ENCODE peak calls at places on chromosomes 6 and 20, in four cellular contexts. R is HepG2, S is GM12878, N is K562. F is an unnamed sample.

GRCh38 chr20:37651932-37652331 is 41.9 kb upstream of the CTNNBL1 start:
- DNase-seq in R (peak), S (no peak), N (peak), F (peak)

GRCh38 chr20:47231382-47232042 is 125.0 kb downstream of the ZMYND8 start:
- DNase-seq in R (no peak), S (no peak), N (no peak), F (no peak)

GRCh38 chr6:69832558-69832957 is 33.8 kb upstream of the COL19A1 start:
- DNase-seq in R (no peak), S (no peak), N (no peak), F (no peak)

GRCh38 chr6:139482184-139482751 is 107.8 kb upstream of the CITED2 start:
- DNase-seq in R (no peak), S (no peak), N (no peak), F (no peak)

GRCh38 chr20:62951896-62952372 is 575 bp upstream of the SLC17A9 start:
- DNase-seq in R (no peak), S (no peak), N (no peak), F (no peak)

GRCh38 chr20:18005170-18005989 is 36.6 kb downstream of the MGME1 start:
- DNase-seq in R (no peak), S (peak), N (no peak), F (no peak)

GRCh38 chr20:47600967-47601547 is 99.4 kb downstream of the NCOA3 start:
- DNase-seq in R (no peak), S (no peak), N (no peak), F (no peak)

GRCh38 chr6:133108377-133108776 is 132.8 kb upstream of the EYA4 start:
- DNase-seq in R (no peak), S (no peak), N (no peak), F (no peak)

GRCh38 chr6:87939776-87940175 is 107.9 kb upstream of the SPACA1 start:
- DNase-seq in R (no peak), S (no peak), N (no peak), F (no peak)

GRCh38 chr20:32333181-32333987 is 24.7 kb upstream of the ASXL1 start:
- DNase-seq in R (no peak), S (peak), N (no peak), F (no peak)

GRCh38 chr6:107114213-107114871 is 973 bp downstream of the BEND3 start:
- DNase-seq in R (peak), S (no peak), N (peak), F (peak)

GRCh38 chr6:130796313-130796905 is 30.8 kb upstream of the SMLR1 start:
- DNase-seq in R (no peak), S (no peak), N (no peak), F (peak)

GRCh38 chr20:36408219-36408618 is 102.1 kb downstream of the DLGAP4 start:
- DNase-seq in R (peak), S (no peak), N (peak), F (peak)

GRCh38 chr6:5626727-5627426 is 365.6 kb downstream of the FARS2 start:
- DNase-seq in R (no peak), S (peak), N (no peak), F (no peak)

GRCh38 chr6:15500901-15501805 is 161.7 kb downstream of the DTNBP1 start:
- DNase-seq in R (no peak), S (no peak), N (no peak), F (no peak)

GRCh38 chr20:37376324-37376723 is 30.4 kb downstream of the SRC start:
- DNase-seq in R (no peak), S (no peak), N (no peak), F (no peak)

GRCh38 chr6:169070506-169071176 is 183.0 kb downstream of the THBS2 start:
- DNase-seq in R (peak), S (no peak), N (no peak), F (peak)

GRCh38 chr6:112038268-112038667 is 15.6 kb upstream of the CCN6 start:
- DNase-seq in R (no peak), S (no peak), N (no peak), F (no peak)

GRCh38 chr6:30876039-30876730 is 8.1 kb upstream of the DDR1 start:
- DNase-seq in R (no peak), S (no peak), N (no peak), F (no peak)

GRCh38 chr6:3847521-3847920 is 1.7 kb upstream of the FAM50B start:
- DNase-seq in R (no peak), S (no peak), N (no peak), F (no peak)
- TF ChIP-seq CHD4 in R (no peak), S (no peak), N (no peak), F (no peak)

GRCh38 chr6:108565091-108565766 is 4.5 kb downstream of the FOXO3 start:
- DNase-seq in R (no peak), S (peak), N (no peak), F (no peak)
- TF ChIP-seq USF2 in R (no peak), S (no peak), N (no peak), F (no peak)

GRCh38 chr6:47733879-47734558 is 35.6 kb downstream of the ADGRF4 start:
- DNase-seq in R (peak), S (peak), N (no peak), F (no peak)

GRCh38 chr6:47737406-47737805 is 39.0 kb downstream of the ADGRF4 start:
- DNase-seq in R (no peak), S (no peak), N (no peak), F (no peak)

GRCh38 chr6:47729457-47729856 is 31.1 kb downstream of the ADGRF4 start:
- DNase-seq in R (no peak), S (no peak), N (no peak), F (no peak)

GRCh38 chr6:47736083-47736700 is 37.8 kb downstream of the ADGRF4 start:
- DNase-seq in R (no peak), S (no peak), N (no peak), F (no peak)

DNA sequence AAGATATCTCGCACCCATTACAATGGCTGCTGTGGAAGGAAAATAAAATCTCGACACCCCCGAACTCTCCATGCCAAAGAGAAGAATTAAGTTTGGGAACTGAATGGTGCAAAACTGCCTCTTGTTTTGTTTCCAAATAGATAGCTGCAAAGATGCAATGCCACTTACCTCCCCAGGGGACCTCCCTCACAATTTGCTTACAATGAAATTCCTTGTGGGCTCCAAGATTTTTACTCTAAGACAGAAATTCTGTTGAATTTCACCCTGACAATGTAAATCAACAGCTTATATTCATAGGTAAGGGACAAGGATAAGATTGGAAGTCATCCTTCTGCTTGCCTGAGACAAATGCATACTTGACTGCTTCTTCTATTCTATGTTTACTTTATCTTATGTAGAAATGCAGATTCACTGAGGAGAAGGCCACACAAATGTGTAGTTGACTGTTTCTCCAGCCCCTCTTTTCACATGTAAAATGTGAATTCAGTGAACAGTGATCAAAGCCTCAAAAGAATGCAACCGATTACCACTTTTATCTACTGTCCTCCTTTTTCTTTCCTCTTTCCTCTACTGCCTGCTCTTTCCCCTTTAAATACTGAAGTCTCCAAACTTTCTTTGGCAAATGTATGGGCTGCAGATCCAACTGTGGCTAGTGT is 36.6 kb downstream of the ADGRF4 start:
- DNase-seq in R (no peak), S (no peak), N (no peak), F (no peak)
- TF ChIP-seq RAD21 in R (no peak), S (no peak), N (no peak), F (no peak)

GRCh38 chr6:75932067-75932466 is 140.4 kb downstream of the IMPG1 start:
- DNase-seq in R (peak), S (no peak), N (peak), F (no peak)

GRCh38 chr6:75933387-75933975 is 139.0 kb downstream of the IMPG1 start:
- DNase-seq in R (peak), S (no peak), N (no peak), F (no peak)

GRCh38 chr6:75935473-75935793 is 137.0 kb downstream of the IMPG1 start:
- DNase-seq in R (no peak), S (no peak), N (no peak), F (no peak)

GRCh38 chr6:75934643-75935472 is 137.6 kb downstream of the IMPG1 start:
- DNase-seq in R (peak), S (peak), N (peak), F (peak)

DNA sequence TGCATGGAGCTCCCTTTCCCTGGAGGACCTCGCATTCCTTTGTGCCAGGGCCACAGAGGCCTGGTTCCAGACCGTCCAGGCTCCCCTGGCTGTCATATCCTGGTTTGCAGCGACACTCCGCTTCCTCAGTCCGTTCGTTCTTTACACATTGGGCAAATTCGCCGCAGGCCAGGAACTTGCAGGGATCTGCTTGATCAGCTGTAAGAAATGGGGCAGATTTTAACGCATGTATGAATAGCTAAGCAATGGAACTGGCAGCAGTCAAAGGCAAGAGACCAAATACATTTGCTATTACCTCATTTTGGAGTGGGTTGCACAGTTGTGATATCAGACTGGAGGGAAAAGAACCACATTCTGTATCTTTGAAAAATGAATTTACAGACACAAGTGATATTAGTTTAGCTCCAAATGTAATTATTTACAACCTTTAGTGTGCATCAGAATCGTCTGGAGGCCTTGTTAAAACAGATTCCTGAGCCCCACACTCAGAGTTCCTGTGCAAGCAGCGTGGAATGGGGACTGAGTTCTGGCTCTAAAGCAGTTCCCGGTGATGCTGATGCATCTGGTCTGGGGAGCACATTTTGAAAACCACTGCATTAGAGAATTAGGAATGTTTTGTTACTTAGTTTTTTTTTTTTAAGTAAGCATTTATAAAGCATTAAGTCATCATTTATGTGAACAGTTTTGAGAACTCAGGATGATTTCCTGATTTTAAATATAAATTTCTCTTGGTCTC is 141.3 kb downstream of the IMPG1 start:
- DNase-seq in R (no peak), S (no peak), N (no peak), F (no peak)
- TF ChIP-seq CHD4 in R (no peak), S (no peak), N (no peak), F (no peak)

GRCh38 chr6:128204621-128205020 is 303.8 kb upstream of the THEMIS start:
- DNase-seq in R (no peak), S (no peak), N (no peak), F (no peak)

GRCh38 chr6:128208851-128209580 is 308.2 kb upstream of the THEMIS start:
- DNase-seq in R (peak), S (no peak), N (no peak), F (no peak)

GRCh38 chr6:128209771-128210170 is 308.9 kb upstream of the THEMIS start:
- DNase-seq in R (peak), S (no peak), N (no peak), F (no peak)

GRCh38 chr6:128202169-128202765 is 301.4 kb upstream of the THEMIS start:
- DNase-seq in R (peak), S (no peak), N (no peak), F (no peak)

GRCh38 chr6:128208078-128208477 is 307.2 kb upstream of the THEMIS start:
- DNase-seq in R (peak), S (no peak), N (no peak), F (no peak)
- TF ChIP-seq USF2 in R (no peak), S (no peak), N (no peak), F (no peak)

GRCh38 chr6:121515615-121516265 is 80.3 kb downstream of the GJA1 start:
- DNase-seq in R (no peak), S (no peak), N (no peak), F (no peak)
- TF ChIP-seq RAD21 in R (no peak), S (no peak), N (no peak), F (no peak)

DNA sequence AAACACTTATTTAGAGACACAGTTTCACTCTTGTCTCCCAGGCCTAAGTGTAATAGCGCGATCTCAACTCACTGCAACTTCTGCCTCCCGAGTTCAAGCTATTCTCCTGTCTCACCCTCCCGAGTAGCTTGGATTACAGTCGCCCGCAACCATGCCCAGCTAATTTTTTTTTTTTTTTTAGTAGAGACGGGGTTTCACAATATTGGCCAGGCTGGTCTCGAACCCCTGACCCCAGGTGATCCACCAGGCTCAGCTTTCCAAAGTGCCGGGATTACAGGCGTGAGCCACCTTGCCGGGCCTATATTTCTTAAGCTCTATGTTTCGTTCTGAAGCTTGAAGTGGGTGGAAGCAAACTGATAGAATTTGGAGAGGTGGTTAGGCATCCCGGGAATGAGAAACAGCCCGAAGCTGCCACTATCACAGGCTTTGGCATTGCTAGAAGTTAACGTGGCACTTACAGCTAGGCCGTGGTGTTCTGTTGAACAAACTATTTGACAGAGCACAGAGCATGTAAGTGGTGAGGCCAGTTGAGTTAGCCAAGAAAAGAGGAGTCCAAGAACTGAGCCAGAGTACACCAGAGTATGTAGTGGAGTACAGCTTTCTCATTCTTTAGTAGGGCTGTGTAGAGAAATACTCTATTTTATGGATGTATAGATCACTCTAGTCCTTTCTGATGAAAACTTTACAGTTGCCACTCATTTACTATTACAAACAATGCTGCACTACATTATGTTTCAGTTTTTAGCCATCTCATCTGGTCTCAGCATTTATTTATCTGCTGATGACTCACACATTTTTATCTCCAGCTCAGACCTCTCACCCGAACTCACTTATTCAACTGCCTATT is 62.0 kb upstream of the HFE start:
- DNase-seq in R (peak), S (no peak), N (peak), F (no peak)
- TF ChIP-seq CHD4 in R (no peak), S (no peak), N (no peak), F (no peak)

GRCh38 chr6:36350681-36351091 is 14.0 kb upstream of the BNIP5 start:
- DNase-seq in R (no peak), S (no peak), N (peak), F (no peak)
- TF ChIP-seq USF2 in R (no peak), S (no peak), N (no peak), F (no peak)

F was measured in A549.